ENCODE peak calls at places on chromosomes 13 and 19, in six cellular contexts. One of them, this sample, is unnamed.
A peak's percentile ranks its signal among the peaks of the same experiment; 100 is the strongest.

GRCh38 chr19:36196249-36196648 is 18.2 kb downstream of the ZNF565 start:
- DNase-seq in T-helper 1 cell: no peak
- DNase-seq in hepatic stellate cell: no peak
- DNase-seq in SW480: no peak
- DNase-seq in neural crest cell: no peak
- DNase-seq in stimulated activated CD4-positive, alpha-beta T cell treated with anti-CD3 and anti-CD28 coated beads, Interleukin-2, amount 100 ng/mL, for 48 hours: no peak
- DNase-seq in this sample: no peak

GRCh38 chr19:1221141-1221903 is 15.7 kb downstream of the STK11 start:
- DNase-seq in SW480: no peak
- DNase-seq in T-helper 1 cell: no peak
- DNase-seq in stimulated activated CD4-positive, alpha-beta T cell treated with anti-CD3 and anti-CD28 coated beads, Interleukin-2, amount 100 ng/mL, for 48 hours: no peak
- DNase-seq in neural crest cell: peak; percentile 61
- DNase-seq in hepatic stellate cell: peak; percentile 71
- DNase-seq in this sample: no peak

GRCh38 chr13:110876592-110876991 is 38.3 kb downstream of the ANKRD10 start:
- DNase-seq in hepatic stellate cell: no peak
- DNase-seq in neural crest cell: no peak
- DNase-seq in T-helper 1 cell: no peak
- DNase-seq in stimulated activated CD4-positive, alpha-beta T cell treated with anti-CD3 and anti-CD28 coated beads, Interleukin-2, amount 100 ng/mL, for 48 hours: no peak
- DNase-seq in SW480: no peak
- DNase-seq in this sample: no peak

GRCh38 chr13:23081246-23081645 is 99.5 kb upstream of the SGCG start:
- DNase-seq in hepatic stellate cell: peak; percentile 19
- DNase-seq in stimulated activated CD4-positive, alpha-beta T cell treated with anti-CD3 and anti-CD28 coated beads, Interleukin-2, amount 100 ng/mL, for 48 hours: no peak
- DNase-seq in T-helper 1 cell: no peak
- DNase-seq in SW480: no peak
- DNase-seq in neural crest cell: no peak
- DNase-seq in this sample: no peak

GRCh38 chr19:18543814-18544475 is 572 bp upstream of the FKBP8 start:
- DNase-seq in stimulated activated CD4-positive, alpha-beta T cell treated with anti-CD3 and anti-CD28 coated beads, Interleukin-2, amount 100 ng/mL, for 48 hours: peak; percentile 74
- DNase-seq in neural crest cell: no peak
- DNase-seq in SW480: peak; percentile 62
- DNase-seq in T-helper 1 cell: peak; percentile 79
- DNase-seq in hepatic stellate cell: peak; percentile 65
- DNase-seq in this sample: peak; percentile 77

GRCh38 chr13:44313674-44314073 is 60.0 kb upstream of the SERP2 start:
- DNase-seq in T-helper 1 cell: no peak
- DNase-seq in hepatic stellate cell: peak; percentile 27
- DNase-seq in stimulated activated CD4-positive, alpha-beta T cell treated with anti-CD3 and anti-CD28 coated beads, Interleukin-2, amount 100 ng/mL, for 48 hours: no peak
- DNase-seq in SW480: peak; percentile 82
- DNase-seq in neural crest cell: no peak
- DNase-seq in this sample: no peak

GRCh38 chr13:108496364-108497215 is 132.8 kb upstream of the MYO16 start:
- DNase-seq in SW480: no peak
- DNase-seq in hepatic stellate cell: no peak
- DNase-seq in T-helper 1 cell: no peak
- DNase-seq in stimulated activated CD4-positive, alpha-beta T cell treated with anti-CD3 and anti-CD28 coated beads, Interleukin-2, amount 100 ng/mL, for 48 hours: no peak
- DNase-seq in neural crest cell: peak; percentile 3
- DNase-seq in this sample: no peak

GRCh38 chr19:10508036-10508435 is 4.9 kb upstream of the KEAP1 start:
- DNase-seq in SW480: no peak
- DNase-seq in neural crest cell: no peak
- DNase-seq in hepatic stellate cell: no peak
- DNase-seq in stimulated activated CD4-positive, alpha-beta T cell treated with anti-CD3 and anti-CD28 coated beads, Interleukin-2, amount 100 ng/mL, for 48 hours: no peak
- DNase-seq in T-helper 1 cell: no peak
- DNase-seq in this sample: no peak

GRCh38 chr19:33032218-33032781 is 32.4 kb downstream of the RHPN2 start:
- DNase-seq in SW480: peak; percentile 74
- DNase-seq in hepatic stellate cell: no peak
- DNase-seq in T-helper 1 cell: no peak
- DNase-seq in neural crest cell: no peak
- DNase-seq in stimulated activated CD4-positive, alpha-beta T cell treated with anti-CD3 and anti-CD28 coated beads, Interleukin-2, amount 100 ng/mL, for 48 hours: no peak
- DNase-seq in this sample: no peak

GRCh38 chr19:34926685-34927375 is at the start of gene ZNF30:
- DNase-seq in SW480: peak; percentile 95
- DNase-seq in neural crest cell: peak; percentile 85
- DNase-seq in T-helper 1 cell: peak; percentile 62
- DNase-seq in stimulated activated CD4-positive, alpha-beta T cell treated with anti-CD3 and anti-CD28 coated beads, Interleukin-2, amount 100 ng/mL, for 48 hours: peak; percentile 74
- DNase-seq in hepatic stellate cell: peak; percentile 97
- DNase-seq in this sample: peak; percentile 88

GRCh38 chr19:35115538-35115951 is at the start of gene FXYD3:
- DNase-seq in hepatic stellate cell: no peak
- DNase-seq in T-helper 1 cell: no peak
- DNase-seq in stimulated activated CD4-positive, alpha-beta T cell treated with anti-CD3 and anti-CD28 coated beads, Interleukin-2, amount 100 ng/mL, for 48 hours: no peak
- DNase-seq in SW480: no peak
- DNase-seq in neural crest cell: no peak
- DNase-seq in this sample: no peak

GRCh38 chr13:77980592-77980991 is 62.0 kb upstream of the EDNRB start:
- DNase-seq in neural crest cell: no peak
- DNase-seq in T-helper 1 cell: no peak
- DNase-seq in hepatic stellate cell: no peak
- DNase-seq in SW480: no peak
- DNase-seq in stimulated activated CD4-positive, alpha-beta T cell treated with anti-CD3 and anti-CD28 coated beads, Interleukin-2, amount 100 ng/mL, for 48 hours: no peak
- DNase-seq in this sample: no peak

GRCh38 chr19:917323-918151 is at the start of gene KISS1R:
- DNase-seq in T-helper 1 cell: no peak
- DNase-seq in SW480: peak; percentile 55
- DNase-seq in stimulated activated CD4-positive, alpha-beta T cell treated with anti-CD3 and anti-CD28 coated beads, Interleukin-2, amount 100 ng/mL, for 48 hours: no peak
- DNase-seq in neural crest cell: peak; percentile 55
- DNase-seq in hepatic stellate cell: peak; percentile 44
- DNase-seq in this sample: peak; percentile 58

GRCh38 chr13:99380921-99381645 is 73.9 kb upstream of the GPR183 start:
- DNase-seq in SW480: no peak
- DNase-seq in neural crest cell: no peak
- DNase-seq in T-helper 1 cell: peak; percentile 31
- DNase-seq in stimulated activated CD4-positive, alpha-beta T cell treated with anti-CD3 and anti-CD28 coated beads, Interleukin-2, amount 100 ng/mL, for 48 hours: peak; percentile 51
- DNase-seq in hepatic stellate cell: no peak
- DNase-seq in this sample: no peak

GRCh38 chr13:113027566-113027965 is 58.6 kb downstream of the MCF2L start:
- DNase-seq in T-helper 1 cell: no peak
- DNase-seq in SW480: no peak
- DNase-seq in neural crest cell: no peak
- DNase-seq in hepatic stellate cell: no peak
- DNase-seq in stimulated activated CD4-positive, alpha-beta T cell treated with anti-CD3 and anti-CD28 coated beads, Interleukin-2, amount 100 ng/mL, for 48 hours: no peak
- DNase-seq in this sample: no peak

GRCh38 chr13:59391696-59392095 is 772.0 kb downstream of the DIAPH3 start:
- DNase-seq in T-helper 1 cell: peak; percentile 43
- DNase-seq in stimulated activated CD4-positive, alpha-beta T cell treated with anti-CD3 and anti-CD28 coated beads, Interleukin-2, amount 100 ng/mL, for 48 hours: peak; percentile 51
- DNase-seq in SW480: peak; percentile 46
- DNase-seq in hepatic stellate cell: peak; percentile 28
- DNase-seq in neural crest cell: peak; percentile 58
- DNase-seq in this sample: peak; percentile 42

GRCh38 chr19:4609878-4610511 is 29.3 kb upstream of the TNFAIP8L1 start:
- DNase-seq in hepatic stellate cell: no peak
- DNase-seq in neural crest cell: no peak
- DNase-seq in stimulated activated CD4-positive, alpha-beta T cell treated with anti-CD3 and anti-CD28 coated beads, Interleukin-2, amount 100 ng/mL, for 48 hours: no peak
- DNase-seq in SW480: no peak
- DNase-seq in T-helper 1 cell: no peak
- DNase-seq in this sample: no peak

GRCh38 chr13:46143239-46143701 is 38.4 kb upstream of the CPB2 start:
- DNase-seq in hepatic stellate cell: no peak
- DNase-seq in T-helper 1 cell: no peak
- DNase-seq in stimulated activated CD4-positive, alpha-beta T cell treated with anti-CD3 and anti-CD28 coated beads, Interleukin-2, amount 100 ng/mL, for 48 hours: no peak
- DNase-seq in neural crest cell: no peak
- DNase-seq in SW480: peak; percentile 63
- DNase-seq in this sample: no peak

GRCh38 chr19:16259385-16260159 is 61.9 kb downstream of the AP1M1 start:
- DNase-seq in neural crest cell: no peak
- DNase-seq in hepatic stellate cell: no peak
- DNase-seq in T-helper 1 cell: no peak
- DNase-seq in SW480: no peak
- DNase-seq in stimulated activated CD4-positive, alpha-beta T cell treated with anti-CD3 and anti-CD28 coated beads, Interleukin-2, amount 100 ng/mL, for 48 hours: no peak
- DNase-seq in this sample: peak; percentile 87

GRCh38 chr13:28678809-28679208 is 19.9 kb downstream of the POMP start:
- DNase-seq in neural crest cell: no peak
- DNase-seq in hepatic stellate cell: no peak
- DNase-seq in stimulated activated CD4-positive, alpha-beta T cell treated with anti-CD3 and anti-CD28 coated beads, Interleukin-2, amount 100 ng/mL, for 48 hours: no peak
- DNase-seq in SW480: no peak
- DNase-seq in T-helper 1 cell: no peak
- DNase-seq in this sample: no peak

GRCh38 chr19:18900700-18901502 is 4.9 kb upstream of the CERS1 start:
- DNase-seq in stimulated activated CD4-positive, alpha-beta T cell treated with anti-CD3 and anti-CD28 coated beads, Interleukin-2, amount 100 ng/mL, for 48 hours: no peak
- DNase-seq in hepatic stellate cell: no peak
- DNase-seq in T-helper 1 cell: no peak
- DNase-seq in neural crest cell: no peak
- DNase-seq in SW480: peak; percentile 33
- DNase-seq in this sample: no peak

GRCh38 chr13:114230117-114230516 is 4.6 kb upstream of the CDC16 start:
- DNase-seq in neural crest cell: no peak
- DNase-seq in stimulated activated CD4-positive, alpha-beta T cell treated with anti-CD3 and anti-CD28 coated beads, Interleukin-2, amount 100 ng/mL, for 48 hours: no peak
- DNase-seq in hepatic stellate cell: no peak
- DNase-seq in SW480: no peak
- DNase-seq in T-helper 1 cell: no peak
- DNase-seq in this sample: no peak

GRCh38 chr13:26946675-26947342 is 186.2 kb upstream of the GPR12 start:
- DNase-seq in SW480: peak; percentile 82
- DNase-seq in T-helper 1 cell: no peak
- DNase-seq in neural crest cell: no peak
- DNase-seq in stimulated activated CD4-positive, alpha-beta T cell treated with anti-CD3 and anti-CD28 coated beads, Interleukin-2, amount 100 ng/mL, for 48 hours: no peak
- DNase-seq in hepatic stellate cell: peak; percentile 64
- DNase-seq in this sample: no peak

GRCh38 chr19:19866599-19867248 is 1.0 kb downstream of the ZNF253 start:
- DNase-seq in SW480: no peak
- DNase-seq in stimulated activated CD4-positive, alpha-beta T cell treated with anti-CD3 and anti-CD28 coated beads, Interleukin-2, amount 100 ng/mL, for 48 hours: peak; percentile 28
- DNase-seq in T-helper 1 cell: peak; percentile 30
- DNase-seq in hepatic stellate cell: peak; percentile 2
- DNase-seq in neural crest cell: peak; percentile 28
- DNase-seq in this sample: peak; percentile 52

GRCh38 chr13:112783135-112783945 is 93.5 kb downstream of the ATP11A start:
- DNase-seq in T-helper 1 cell: no peak
- DNase-seq in SW480: no peak
- DNase-seq in stimulated activated CD4-positive, alpha-beta T cell treated with anti-CD3 and anti-CD28 coated beads, Interleukin-2, amount 100 ng/mL, for 48 hours: no peak
- DNase-seq in neural crest cell: no peak
- DNase-seq in hepatic stellate cell: no peak
- DNase-seq in this sample: no peak

GRCh38 chr13:48160879-48161278 is 66.0 kb upstream of the MED4 start:
- DNase-seq in SW480: no peak
- DNase-seq in T-helper 1 cell: no peak
- DNase-seq in stimulated activated CD4-positive, alpha-beta T cell treated with anti-CD3 and anti-CD28 coated beads, Interleukin-2, amount 100 ng/mL, for 48 hours: no peak
- DNase-seq in hepatic stellate cell: no peak
- DNase-seq in neural crest cell: no peak
- DNase-seq in this sample: no peak

GRCh38 chr19:23932878-23933277 is 18.2 kb downstream of the ZNF726 start:
- DNase-seq in SW480: no peak
- DNase-seq in stimulated activated CD4-positive, alpha-beta T cell treated with anti-CD3 and anti-CD28 coated beads, Interleukin-2, amount 100 ng/mL, for 48 hours: no peak
- DNase-seq in T-helper 1 cell: no peak
- DNase-seq in neural crest cell: no peak
- DNase-seq in hepatic stellate cell: no peak
- DNase-seq in this sample: no peak

GRCh38 chr19:33298146-33298911 is 4.0 kb downstream of the CEBPA start:
- DNase-seq in neural crest cell: no peak
- DNase-seq in T-helper 1 cell: no peak
- DNase-seq in stimulated activated CD4-positive, alpha-beta T cell treated with anti-CD3 and anti-CD28 coated beads, Interleukin-2, amount 100 ng/mL, for 48 hours: no peak
- DNase-seq in hepatic stellate cell: no peak
- DNase-seq in SW480: no peak
- DNase-seq in this sample: no peak

GRCh38 chr13:50326746-50327145 is 311.5 kb downstream of the KCNRG start:
- DNase-seq in hepatic stellate cell: no peak
- DNase-seq in SW480: peak; percentile 51
- DNase-seq in T-helper 1 cell: no peak
- DNase-seq in stimulated activated CD4-positive, alpha-beta T cell treated with anti-CD3 and anti-CD28 coated beads, Interleukin-2, amount 100 ng/mL, for 48 hours: no peak
- DNase-seq in neural crest cell: no peak
- DNase-seq in this sample: no peak

GRCh38 chr19:4744451-4745170 is 21.0 kb upstream of the DPP9 start:
- DNase-seq in stimulated activated CD4-positive, alpha-beta T cell treated with anti-CD3 and anti-CD28 coated beads, Interleukin-2, amount 100 ng/mL, for 48 hours: no peak
- DNase-seq in neural crest cell: no peak
- DNase-seq in T-helper 1 cell: no peak
- DNase-seq in SW480: peak; percentile 49
- DNase-seq in hepatic stellate cell: peak; percentile 95
- DNase-seq in this sample: no peak

GRCh38 chr13:93169980-93170379 is 56.6 kb upstream of the GPC6 start:
- DNase-seq in hepatic stellate cell: peak; percentile 0
- DNase-seq in neural crest cell: no peak
- DNase-seq in stimulated activated CD4-positive, alpha-beta T cell treated with anti-CD3 and anti-CD28 coated beads, Interleukin-2, amount 100 ng/mL, for 48 hours: no peak
- DNase-seq in T-helper 1 cell: no peak
- DNase-seq in SW480: peak; percentile 22
- DNase-seq in this sample: no peak

GRCh38 chr19:10271543-10272086 is 695 bp downstream of the ICAM1 start:
- DNase-seq in neural crest cell: no peak
- DNase-seq in stimulated activated CD4-positive, alpha-beta T cell treated with anti-CD3 and anti-CD28 coated beads, Interleukin-2, amount 100 ng/mL, for 48 hours: no peak
- DNase-seq in hepatic stellate cell: peak; percentile 23
- DNase-seq in SW480: no peak
- DNase-seq in T-helper 1 cell: no peak
- DNase-seq in this sample: peak; percentile 81

GRCh38 chr13:27183561-27184147 is 12.0 kb upstream of the USP12 start:
- DNase-seq in T-helper 1 cell: no peak
- DNase-seq in SW480: no peak
- DNase-seq in hepatic stellate cell: no peak
- DNase-seq in stimulated activated CD4-positive, alpha-beta T cell treated with anti-CD3 and anti-CD28 coated beads, Interleukin-2, amount 100 ng/mL, for 48 hours: no peak
- DNase-seq in neural crest cell: no peak
- DNase-seq in this sample: no peak